ENCODE peak calls at places on chromosome 6, in five cellular contexts. E, G, J, B and W are unnamed samples.
A peak's percentile ranks its signal among the peaks of the same experiment; 100 is the strongest.

GRCh38 chr6:83708970-83709747 is at the start of gene SNAP91:
- DNase-seq in E (no peak), G (no peak), J (no peak), B (peak; percentile 90), W (no peak)

GRCh38 chr6:120198033-120198432 is 848.5 kb upstream of the MAN1A1 start:
- DNase-seq in E (peak; percentile 92), G (no peak), J (peak; percentile 59), B (no peak), W (no peak)

GRCh38 chr6:33746036-33746600 is 587 bp downstream of the IP6K3 start:
- DNase-seq in E (peak; percentile 81), G (peak; percentile 77), J (no peak), B (peak; percentile 42), W (no peak)

GRCh38 chr6:137754366-137754765 is 112.7 kb upstream of the TNFAIP3 start:
- DNase-seq in E (no peak), G (no peak), J (no peak), B (no peak), W (peak; percentile 76)

GRCh38 chr6:144659202-144659731 is 374.1 kb downstream of the UTRN start:
- DNase-seq in E (peak; percentile 87), G (peak; percentile 39), J (peak; percentile 42), B (peak; percentile 83), W (no peak)

GRCh38 chr6:119040636-119041035 is 37.8 kb downstream of the FAM184A start:
- DNase-seq in E (no peak), G (no peak), J (no peak), B (no peak), W (no peak)

GRCh38 chr6:151962246-151962846 is 154.9 kb downstream of the ESR1 start:
- DNase-seq in E (no peak), G (peak; percentile 7), J (peak; percentile 84), B (no peak), W (no peak)

GRCh38 chr6:17258763-17259162 is 22.4 kb upstream of the RBM24 start:
- DNase-seq in E (no peak), G (no peak), J (no peak), B (no peak), W (no peak)

GRCh38 chr6:19999319-20000191 is 162.4 kb downstream of the ID4 start:
- DNase-seq in E (no peak), G (peak; percentile 18), J (no peak), B (no peak), W (peak; percentile 78)

GRCh38 chr6:5412017-5412416 is 150.7 kb downstream of the FARS2 start:
- DNase-seq in E (no peak), G (no peak), J (no peak), B (peak; percentile 16), W (no peak)

GRCh38 chr6:27452496-27452897 is 20.4 kb downstream of the ZNF184 start:
- DNase-seq in E (peak; percentile 21), G (peak; percentile 14), J (no peak), B (no peak), W (no peak)

GRCh38 chr6:33632603-33633039 is 11.5 kb downstream of the ITPR3 start:
- DNase-seq in E (no peak), G (peak; percentile 69), J (peak; percentile 75), B (peak; percentile 95), W (peak; percentile 80)

GRCh38 chr6:70651326-70651905 is 16.3 kb upstream of the SMAP1 start:
- DNase-seq in E (no peak), G (no peak), J (no peak), B (no peak), W (no peak)

GRCh38 chr6:85449818-85450577 is at the start of gene NT5E:
- DNase-seq in E (peak; percentile 81), G (peak; percentile 90), J (peak; percentile 24), B (peak; percentile 90), W (no peak)

GRCh38 chr6:105609375-105609991 is 206.6 kb upstream of the PREP start:
- DNase-seq in E (peak; percentile 37), G (no peak), J (no peak), B (no peak), W (no peak)

GRCh38 chr6:90049295-90049694 is 155.0 kb downstream of the GJA10 start:
- DNase-seq in E (no peak), G (no peak), J (no peak), B (no peak), W (no peak)

GRCh38 chr6:146770275-146770964 is 171.6 kb downstream of the ADGB start:
- DNase-seq in E (no peak), G (no peak), J (no peak), B (no peak), W (no peak)

GRCh38 chr6:78867370-78868040 is at the start of gene IRAK1BP1:
- DNase-seq in E (peak; percentile 86), G (peak; percentile 89), J (peak; percentile 75), B (peak; percentile 94), W (peak; percentile 96)

GRCh38 chr6:144219056-144219685 is 66.0 kb upstream of the UTRN start:
- DNase-seq in E (peak; percentile 77), G (peak; percentile 79), J (peak; percentile 54), B (peak; percentile 65), W (peak; percentile 80)

GRCh38 chr6:37538107-37538506 is 38.4 kb upstream of the CCDC167 start:
- DNase-seq in E (no peak), G (peak; percentile 36), J (peak; percentile 39), B (peak; percentile 70), W (peak; percentile 80)

GRCh38 chr6:136822051-136822378 is 377 bp upstream of the PEX7 start:
- DNase-seq in E (no peak), G (peak; percentile 84), J (no peak), B (no peak), W (peak; percentile 72)

GRCh38 chr6:96940322-96940721 is 15.8 kb downstream of the KLHL32 start:
- DNase-seq in E (no peak), G (peak; percentile 4), J (no peak), B (no peak), W (no peak)

GRCh38 chr6:69421986-69422385 is 374.8 kb downstream of the LMBRD1 start:
- DNase-seq in E (no peak), G (no peak), J (no peak), B (no peak), W (no peak)

GRCh38 chr6:44735631-44735963 is 348.1 kb downstream of the CDC5L start:
- DNase-seq in E (no peak), G (peak; percentile 42), J (no peak), B (no peak), W (no peak)

GRCh38 chr6:106064103-106064502 is 22.0 kb upstream of the PRDM1 start:
- DNase-seq in E (no peak), G (peak; percentile 5), J (no peak), B (no peak), W (no peak)

GRCh38 chr6:127938701-127939100 is 37.8 kb upstream of the THEMIS start:
- DNase-seq in E (peak; percentile 68), G (peak; percentile 75), J (no peak), B (peak; percentile 18), W (no peak)

GRCh38 chr6:163443985-163444553 is 29.6 kb downstream of the QKI start:
- DNase-seq in E (no peak), G (no peak), J (peak; percentile 20), B (peak; percentile 31), W (no peak)

GRCh38 chr6:98037571-98037970 is 754.6 kb upstream of the MMS22L start:
- DNase-seq in E (no peak), G (peak; percentile 5), J (no peak), B (peak; percentile 61), W (no peak)

GRCh38 chr6:98041921-98042320 is 758.9 kb upstream of the MMS22L start:
- DNase-seq in E (no peak), G (no peak), J (no peak), B (peak; percentile 58), W (no peak)

GRCh38 chr6:98039443-98039842 is 756.4 kb upstream of the MMS22L start:
- DNase-seq in E (no peak), G (no peak), J (no peak), B (peak; percentile 64), W (no peak)

GRCh38 chr6:98041072-98041471 is 758.1 kb upstream of the MMS22L start:
- DNase-seq in E (no peak), G (no peak), J (no peak), B (peak; percentile 82), W (no peak)

DNA sequence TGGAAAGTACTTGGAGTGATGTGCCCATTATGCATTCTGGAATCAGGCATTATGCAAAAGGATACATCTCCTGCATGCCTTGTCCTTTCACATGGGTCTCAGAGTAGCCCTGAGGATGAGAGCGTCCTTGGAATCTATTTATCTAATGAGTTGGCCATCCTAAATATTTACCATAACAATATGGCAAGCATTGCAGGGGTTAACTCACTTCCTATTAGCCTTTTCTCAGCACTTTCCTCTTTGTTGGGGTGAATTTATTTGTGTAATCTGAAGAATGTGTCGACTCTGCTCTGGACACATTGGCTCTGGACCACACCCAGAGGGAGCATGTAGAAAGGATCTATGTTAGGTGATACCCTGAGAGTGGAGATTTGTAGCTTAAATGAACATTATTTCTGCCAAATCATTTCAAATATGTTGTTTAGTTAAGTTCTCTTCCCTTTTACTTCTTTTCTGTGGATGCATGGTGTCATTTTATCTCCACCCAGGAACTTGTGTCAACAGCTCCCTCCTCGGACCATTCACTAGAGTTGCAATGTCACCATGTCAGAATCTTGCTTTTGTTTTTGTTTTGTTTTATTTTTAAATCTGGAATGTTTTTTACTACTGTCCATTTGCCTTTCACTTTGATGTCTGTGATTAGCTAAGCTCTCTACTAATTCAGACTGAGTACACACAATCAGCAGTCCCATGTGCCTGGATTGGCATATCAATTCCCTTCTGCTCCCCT is 757.0 kb upstream of the MMS22L start:
- DNase-seq in E (peak; percentile 0), G (peak; percentile 52), J (no peak), B (peak; percentile 93), W (no peak)
- H3K27ac ChIP-seq in E (no peak overlapping the region), G (no peak overlapping the region), J (no peak overlapping the region), B (peak overlapping the region; percentile 96), W (no peak overlapping the region)

DNA sequence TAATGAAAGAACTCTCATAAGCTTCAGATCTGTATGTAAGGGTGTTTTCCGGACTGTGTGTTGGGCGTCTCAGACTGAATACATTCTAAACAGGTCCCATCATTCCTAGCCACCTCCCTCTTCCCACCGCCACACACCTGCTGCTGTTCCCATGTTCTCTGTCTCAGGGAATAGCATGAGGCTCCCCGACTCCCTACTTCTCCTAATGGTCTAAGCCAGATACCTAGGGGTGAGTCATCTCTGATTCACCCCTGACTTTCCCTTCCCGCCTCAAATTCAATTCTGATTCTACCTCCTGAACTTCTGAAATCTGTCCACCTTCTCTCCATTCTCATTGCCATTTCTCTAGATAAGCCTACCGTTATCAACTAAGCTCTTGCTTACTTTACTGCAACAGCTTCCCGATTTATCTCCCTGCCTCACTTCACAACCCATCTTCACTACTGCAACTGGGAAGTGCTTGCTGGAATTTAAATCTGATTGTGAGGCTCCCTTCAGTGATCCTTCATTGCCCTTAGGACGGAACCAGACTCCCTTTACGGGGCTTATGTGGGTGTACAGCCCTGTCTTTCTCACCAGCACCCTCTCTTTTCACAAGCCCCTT is 1.6 kb downstream of the TMEM14A start:
- DNase-seq in E (no peak), G (peak; percentile 45), J (no peak), B (no peak), W (no peak)
- H3K79me2 ChIP-seq in E (no peaks in the 10 kb centered on the region), G (no peaks in the 10 kb centered on the region), J (peaks cover 6% of the 10 kb centered on the region), B (peaks cover 5% of the 10 kb centered on the region), W (peaks cover 37% of the 10 kb centered on the region)

DNA sequence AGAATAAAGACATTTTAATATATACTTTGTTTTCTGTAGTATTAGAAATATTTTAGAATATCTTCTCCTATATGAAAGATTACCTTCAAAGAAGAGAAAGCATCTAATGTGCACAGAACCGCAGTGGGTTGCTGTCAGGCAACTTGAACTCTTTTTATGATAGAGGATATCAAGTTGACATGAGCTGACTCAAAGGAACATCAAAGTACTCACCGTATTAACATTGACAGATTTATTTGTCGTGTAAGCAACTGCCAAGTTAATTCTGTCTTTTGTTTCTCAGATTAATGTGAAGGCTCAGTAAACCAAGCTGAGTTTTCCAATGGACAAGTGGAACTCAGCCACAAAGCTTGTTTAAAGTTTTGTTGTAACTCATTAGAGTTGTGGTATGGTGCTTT is 2.2 kb upstream of the GINM1 start:
- DNase-seq in E (no peak), G (no peak), J (no peak), B (no peak), W (no peak)
- H3K27ac ChIP-seq in E (no peak overlapping the region), G (no peak overlapping the region), J (no peak overlapping the region), B (no peak overlapping the region), W (no peak overlapping the region)

GRCh38 chr6:99545442-99545841 is 23.0 kb downstream of the CCNC start:
- DNase-seq in E (no peak), G (no peak), J (no peak), B (no peak), W (no peak)
- H3K79me2 ChIP-seq in E (no peaks in the 10 kb centered on the region), G (peaks cover 11% of the 10 kb centered on the region), J (no peaks in the 10 kb centered on the region), B (peaks cover 5% of the 10 kb centered on the region), W (peaks cover 60% of the 10 kb centered on the region)